ENCODE peak calls at places on chromosomes 11 and 22, in five cellular contexts. Q is kidney glomerular epithelial cell; Y is GM23248; V is CD4-positive, alpha-beta T cell; A is GM18507. P is an unnamed sample.
A peak's percentile ranks its signal among the peaks of the same experiment; 100 is the strongest.

GRCh38 chr11:65742353-65742752 is 21.8 kb upstream of the RNASEH2C start:
- DNase-seq in Y (no peak), Q (no peak), V (no peak), A (no peak), P (no peak)

GRCh38 chr11:8285228-8285627 is 21.6 kb upstream of the LMO1 start:
- DNase-seq in V (no peak), Q (no peak), A (no peak), Y (no peak), P (no peak)

GRCh38 chr11:29333993-29334780 is 682.6 kb downstream of the KCNA4 start:
- DNase-seq in A (peak; percentile 37), V (no peak), Q (peak; percentile 76), Y (peak; percentile 77), P (peak; percentile 31)

GRCh38 chr11:71330349-71330748 is 78.0 kb upstream of the SHANK2 start:
- DNase-seq in Y (no peak), V (no peak), A (no peak), Q (no peak), P (no peak)

GRCh38 chr11:118128821-118129474 is 23.7 kb downstream of the SCN4B start:
- DNase-seq in A (no peak), Q (no peak), V (no peak), Y (no peak), P (no peak)

GRCh38 chr22:30947163-30947820 is 21.3 kb downstream of the MORC2 start:
- DNase-seq in A (no peak), Y (peak; percentile 28), V (no peak), Q (no peak), P (no peak)

GRCh38 chr11:113189909-113190667 is 124.3 kb upstream of the TTC12 start:
- DNase-seq in Q (no peak), V (no peak), A (no peak), Y (peak; percentile 92), P (no peak)

GRCh38 chr11:1633864-1634263 is 4.3 kb downstream of the KRTAP5-5 start:
- DNase-seq in Y (no peak), V (no peak), Q (no peak), A (no peak), P (no peak)

GRCh38 chr11:88375927-88376470 is 38.5 kb upstream of the CTSC start:
- DNase-seq in Y (no peak), A (no peak), V (no peak), Q (no peak), P (no peak)

GRCh38 chr11:48018561-48019229 is 38.3 kb downstream of the PTPRJ start:
- DNase-seq in A (no peak), Q (no peak), V (no peak), Y (no peak), P (no peak)

GRCh38 chr11:862028-862703 is 19.5 kb downstream of the TSPAN4 start:
- DNase-seq in V (no peak), Y (no peak), Q (no peak), A (no peak), P (no peak)

GRCh38 chr22:40285508-40285907 is 60.8 kb upstream of the ADSL start:
- DNase-seq in A (no peak), Q (no peak), Y (no peak), V (no peak), P (no peak)

GRCh38 chr22:35697142-35697541 is 20.5 kb upstream of the APOL5 start:
- DNase-seq in Q (no peak), V (no peak), Y (no peak), A (no peak), P (no peak)

GRCh38 chr11:11779975-11780374 is 61.8 kb upstream of the USP47 start:
- DNase-seq in V (no peak), Y (no peak), Q (no peak), A (no peak), P (no peak)

GRCh38 chr11:47355283-47356128 is 3.0 kb upstream of the MYBPC3 start:
- DNase-seq in Q (peak; percentile 93), Y (peak; percentile 97), A (no peak), V (no peak), P (no peak)

GRCh38 chr22:24185501-24186351 is 4.4 kb downstream of the SUSD2 start:
- DNase-seq in Q (no peak), Y (no peak), A (no peak), V (no peak), P (no peak)

GRCh38 chr11:108009497-108010360 is 1.0 kb downstream of the CUL5 start:
- DNase-seq in Q (peak; percentile 51), V (no peak), Y (peak; percentile 58), A (no peak), P (no peak)

GRCh38 chr11:120375076-120375475 is 38.9 kb downstream of the ARHGEF12 start:
- DNase-seq in Q (no peak), A (no peak), V (no peak), Y (no peak), P (no peak)

GRCh38 chr11:2548596-2548995 is 103.8 kb downstream of the KCNQ1 start:
- DNase-seq in A (no peak), V (no peak), Q (no peak), Y (no peak), P (no peak)

GRCh38 chr11:108929241-108929640 is 264.4 kb downstream of the DDX10 start:
- DNase-seq in Y (peak; percentile 97), Q (peak; percentile 87), V (no peak), A (no peak), P (no peak)

GRCh38 chr11:121466063-121466794 is 13.5 kb upstream of the SORL1-AS1 start:
- DNase-seq in Y (peak; percentile 99), A (no peak), V (no peak), Q (peak; percentile 98), P (no peak)

GRCh38 chr11:115267871-115268270 is 236.3 kb downstream of the CADM1 start:
- DNase-seq in Q (no peak), V (no peak), Y (no peak), A (no peak), P (no peak)

GRCh38 chr22:17972385-17973181 is 51.8 kb downstream of the MICAL3 start:
- DNase-seq in Q (peak; percentile 62), Y (peak; percentile 81), A (no peak), V (no peak), P (no peak)

GRCh38 chr22:44309647-44310046 is 3.1 kb downstream of the SHISAL1 start:
- DNase-seq in A (no peak), Y (peak; percentile 51), Q (no peak), V (no peak), P (no peak)

GRCh38 chr22:27105142-27106025 is 448.0 kb downstream of the MIAT start:
- DNase-seq in V (no peak), Y (peak; percentile 97), A (no peak), Q (peak; percentile 56), P (no peak)

GRCh38 chr22:39773976-39774539 is 119.5 kb downstream of the ENTHD1 start:
- DNase-seq in Y (no peak), Q (no peak), A (peak; percentile 57), V (peak; percentile 44), P (peak; percentile 73)

GRCh38 chr22:30362632-30363281 is 6.0 kb downstream of the CCDC157 start:
- DNase-seq in Y (no peak), Q (no peak), A (no peak), V (no peak), P (no peak)

GRCh38 chr22:49862408-49862776 is 8.7 kb downstream of the ZBED4 start:
- DNase-seq in Q (no peak), V (no peak), Y (no peak), A (no peak), P (no peak)

GRCh38 chr11:61839742-61840141 is 11.6 kb downstream of the FADS2 start:
- DNase-seq in Q (no peak), V (no peak), Y (no peak), A (no peak), P (no peak)

GRCh38 chr11:88680806-88681205 is 343.3 kb upstream of the CTSC start:
- DNase-seq in A (no peak), Q (no peak), Y (peak; percentile 47), V (no peak), P (no peak)

GRCh38 chr11:56375324-56375723 is at the start of gene OR8U1:
- DNase-seq in Y (no peak), Q (no peak), V (no peak), A (no peak), P (no peak)

GRCh38 chr11:3207530-3208189 is 11.0 kb downstream of the MRGPRG start:
- DNase-seq in Y (no peak), A (no peak), V (no peak), Q (no peak), P (no peak)

GRCh38 chr11:130206141-130206540 is 46.6 kb downstream of the ST14 start:
- DNase-seq in Q (no peak), A (no peak), Y (no peak), V (no peak), P (no peak)

GRCh38 chr11:65378208-65378927 is 4.1 kb downstream of the SLC25A45 start:
- DNase-seq in Q (no peak), V (no peak), Y (no peak), A (no peak), P (no peak)

GRCh38 chr22:44818727-44819126 is 66.4 kb downstream of the ARHGAP8 start:
- DNase-seq in Y (no peak), V (no peak), Q (no peak), A (no peak), P (no peak)

GRCh38 chr11:130203766-130204702 is 44.5 kb downstream of the ST14 start:
- DNase-seq in Y (no peak), A (no peak), V (no peak), Q (no peak), P (no peak)

GRCh38 chr11:43789700-43790443 is 90.8 kb upstream of the ALKBH3 start:
- DNase-seq in A (no peak), V (no peak), Y (peak; percentile 79), Q (peak; percentile 71), P (no peak)

GRCh38 chr11:111260761-111261160 is 15.2 kb downstream of the POU2AF2 start:
- DNase-seq in Q (no peak), Y (no peak), V (no peak), A (no peak), P (no peak)

P was measured in GM12878.